ENCODE peak calls at places on chromosomes 16 and 17, in four cellular contexts. Q, P, B and U are unnamed samples.

GRCh38 chr16:55280622-55281021 is 43.4 kb upstream of the IRX6 start:
- DNase-seq in Q (no peak), P (no peak), B (no peak), U (no peak)

GRCh38 chr16:29678691-29679267 is at the start of gene QPRT:
- DNase-seq in Q (no peak), P (peak), B (no peak), U (peak)

GRCh38 chr16:89153848-89154271 is 17.7 kb upstream of the CDH15 start:
- DNase-seq in Q (no peak), P (no peak), B (no peak), U (no peak)

GRCh38 chr17:14067347-14067746 is 2.0 kb upstream of the COX10 start:
- DNase-seq in Q (no peak), P (no peak), B (no peak), U (no peak)

GRCh38 chr16:66900721-66901441 is 17.8 kb downstream of the CDH16 start:
- DNase-seq in Q (no peak), P (peak), B (no peak), U (peak)

GRCh38 chr16:48318630-48319029 is 66.6 kb downstream of the SIAH1 start:
- DNase-seq in Q (no peak), P (no peak), B (peak), U (no peak)

GRCh38 chr16:48378836-48379235 is 6.4 kb downstream of the SIAH1 start:
- DNase-seq in Q (no peak), P (no peak), B (no peak), U (no peak)

GRCh38 chr16:54993496-54993895 is 62.8 kb downstream of the IRX5 start:
- DNase-seq in Q (no peak), P (no peak), B (no peak), U (no peak)

GRCh38 chr17:81493198-81494038 is 19.2 kb downstream of the ACTG1 start:
- DNase-seq in Q (no peak), P (no peak), B (no peak), U (no peak)

GRCh38 chr17:37493249-37494027 is 3.7 kb downstream of the DUSP14 start:
- DNase-seq in Q (no peak), P (no peak), B (no peak), U (no peak)

GRCh38 chr17:60305141-60305540 is 86.8 kb downstream of the USP32 start:
- DNase-seq in Q (no peak), P (no peak), B (peak), U (no peak)

GRCh38 chr16:23754594-23755483 is at the start of gene CHP2:
- DNase-seq in Q (no peak), P (peak), B (no peak), U (no peak)